ENCODE peak calls at places on chromosome 3, in seven cellular contexts. O is GM12891, H is K562, P is SK-N-SH, J is HepG2, G is H1, F is GM12878. N is an unnamed sample.
A peak's percentile ranks its signal among the peaks of the same experiment; 100 is the strongest.

GRCh38 chr3:114308830-114309229 is 15.0 kb downstream of the TIGIT start:
- DNase-seq in O (no peak), H (no peak), P (no peak), J (no peak), G (no peak), F (no peak), N (no peak)

GRCh38 chr3:72520690-72521308 is 327.4 kb downstream of the SHQ1 start:
- DNase-seq in O (no peak), H (no peak), P (no peak), J (peak; percentile 53), G (no peak), F (no peak), N (no peak)

GRCh38 chr3:119977353-119977752 is 116.9 kb downstream of the GSK3B start:
- DNase-seq in O (no peak), H (no peak), P (no peak), J (no peak), G (no peak), F (no peak), N (no peak)

GRCh38 chr3:194369522-194370279 is at the start of gene LRRC15:
- DNase-seq in O (no peak), H (no peak), P (no peak), J (peak; percentile 38), G (no peak), F (no peak), N (no peak)

GRCh38 chr3:67415504-67415903 is 238.9 kb downstream of the SUCLG2 start:
- DNase-seq in O (no peak), H (no peak), P (no peak), J (no peak), G (no peak), F (no peak), N (no peak)

GRCh38 chr3:140342668-140343067 is 335.2 kb upstream of the TRIM42 start:
- DNase-seq in O (no peak), H (no peak), P (no peak), J (no peak), G (no peak), F (no peak), N (no peak)

GRCh38 chr3:16236856-16237393 is 27.8 kb downstream of the DPH3 start:
- DNase-seq in O (no peak), H (no peak), P (no peak), J (no peak), G (no peak), F (no peak), N (no peak)

GRCh38 chr3:124771083-124771445 is 40.8 kb downstream of the UMPS start:
- DNase-seq in O (no peak), H (no peak), P (no peak), J (no peak), G (no peak), F (peak; percentile 53), N (no peak)

GRCh38 chr3:87333393-87333892 is 57.1 kb upstream of the POU1F1 start:
- DNase-seq in O (no peak), H (no peak), P (no peak), J (peak; percentile 83), G (no peak), F (no peak), N (no peak)

GRCh38 chr3:21672303-21672702 is 78.7 kb downstream of the ZNF385D start:
- DNase-seq in O (no peak), H (no peak), P (no peak), J (no peak), G (no peak), F (no peak), N (no peak)

GRCh38 chr3:71500696-71501095 is 82.8 kb downstream of the FOXP1 start:
- DNase-seq in O (no peak), H (no peak), P (no peak), J (no peak), G (no peak), F (no peak), N (no peak)

DNA sequence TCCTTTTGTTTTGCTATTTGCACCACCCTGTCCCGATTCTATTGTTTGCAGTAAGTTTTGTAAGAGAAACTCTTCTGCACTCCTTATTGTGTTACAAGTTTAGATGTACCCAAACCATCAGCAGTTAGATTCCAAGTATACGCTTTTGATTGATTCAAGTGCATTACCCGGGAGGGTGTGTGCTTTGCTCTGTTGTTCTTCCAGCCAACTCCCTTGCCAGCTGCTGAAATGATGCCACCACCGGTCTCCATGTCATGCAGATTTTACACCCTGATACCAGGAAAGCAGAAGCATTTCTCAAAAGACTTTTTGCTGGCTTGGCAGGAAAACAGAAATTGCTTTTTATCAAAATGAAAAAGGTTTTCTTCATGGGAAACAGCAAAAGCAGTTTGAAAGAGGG is 1006.6 kb upstream of the CFAP20DC start:
- DNase-seq in O (no peak), H (no peak), P (peak; percentile 2), J (no peak), G (no peak), F (no peak), N (no peak)
- TF ChIP-seq TAF1 in O (no peak), H (no peak), P (no peak), J (no peak), G (no peak), F (no peak), N (no peak)

GRCh38 chr3:23389089-23389488 is 186.0 kb downstream of the UBE2E2 start:
- DNase-seq in O (no peak), H (no peak), P (no peak), J (no peak), G (peak; percentile 43), F (no peak), N (no peak)
- TF ChIP-seq TAF1 in O (no peak), H (no peak), P (no peak), J (no peak), G (no peak), F (no peak), N (no peak)

DNA sequence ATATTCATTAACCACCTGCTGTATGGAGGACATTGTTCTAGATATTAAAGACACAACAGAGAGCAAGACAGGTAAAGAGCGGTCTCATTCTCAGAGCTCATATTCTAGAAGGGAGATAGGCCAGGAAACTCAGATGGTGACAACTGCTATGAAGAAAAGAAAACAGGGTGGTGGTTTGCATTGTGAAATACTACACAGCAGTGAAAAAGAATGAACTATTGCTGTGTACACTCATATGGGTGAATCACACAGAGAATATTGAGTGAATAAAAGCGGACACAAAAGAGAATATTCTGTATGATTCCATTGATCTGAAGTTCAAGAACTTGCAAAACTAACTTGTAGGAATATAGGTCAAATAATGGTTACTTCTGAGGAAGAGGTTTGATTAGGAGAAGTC is 76.7 kb downstream of the TOP2B start:
- DNase-seq in O (no peak), H (no peak), P (no peak), J (no peak), G (no peak), F (no peak), N (no peak)
- TF ChIP-seq TAF1 in O (no peak), H (no peak), P (no peak), J (no peak), G (no peak), F (no peak), N (no peak)

DNA sequence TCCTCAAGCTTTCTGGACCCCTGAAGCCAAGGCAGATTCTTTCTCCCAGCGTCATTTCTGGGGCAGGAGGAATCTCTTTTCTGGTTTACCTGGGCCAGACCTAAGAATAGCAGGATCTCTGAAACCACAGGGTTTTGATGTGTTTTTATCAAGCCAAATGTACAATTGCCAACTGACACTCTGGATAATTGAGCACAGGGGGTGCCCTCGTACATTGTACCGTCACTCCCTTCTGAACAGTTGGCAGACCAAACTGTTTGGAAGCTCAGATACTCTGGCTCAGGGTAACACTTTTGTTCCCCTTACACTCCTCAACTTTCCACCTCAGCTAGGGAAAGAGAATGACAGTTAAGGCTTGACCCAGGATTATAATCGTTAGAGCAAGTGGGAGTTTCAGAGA is 49.9 kb downstream of the ASTE1 start:
- DNase-seq in O (no peak), H (no peak), P (no peak), J (no peak), G (no peak), F (no peak), N (no peak)
- TF ChIP-seq TAF1 in O (no peak), H (no peak), P (no peak), J (no peak), G (no peak), F (no peak), N (no peak)

DNA sequence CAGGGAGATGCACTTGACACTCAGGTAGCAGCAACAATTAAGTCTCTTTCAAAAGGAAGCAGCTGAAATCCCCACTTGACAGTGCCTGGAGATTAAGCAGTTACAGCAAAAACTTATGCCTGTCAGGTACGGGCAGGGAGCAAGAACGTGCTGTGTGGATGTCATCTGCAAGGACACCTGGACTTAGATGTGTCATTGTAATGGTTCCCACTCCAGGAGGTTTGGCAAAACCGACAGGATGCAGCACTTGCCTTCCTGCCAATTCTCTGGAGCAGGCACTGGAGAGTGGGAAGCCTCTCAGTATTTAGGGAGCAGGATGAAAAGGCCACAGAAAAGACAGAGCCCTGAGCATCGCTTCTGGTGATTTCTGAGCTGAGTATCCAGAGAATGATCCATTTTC is 292.4 kb downstream of the PDCD6IP start:
- DNase-seq in O (no peak), H (no peak), P (no peak), J (no peak), G (no peak), F (no peak), N (no peak)
- TF ChIP-seq TAF1 in O (no peak), H (no peak), P (no peak), J (no peak), G (no peak), F (no peak), N (no peak)

N was measured in GM12892.